ENCODE peak calls at places on chromosome 12, in four cellular contexts. One of them, this sample, is unnamed.
A peak's percentile ranks its signal among the peaks of the same experiment; 100 is the strongest.

GRCh38 chr12:62730649-62731377 is 204.1 kb downstream of the PPM1H start:
- DNase-seq in K562: no peak
- DNase-seq in H1: no peak
- DNase-seq in HepG2: no peak
- DNase-seq in this sample: peak; percentile 49

GRCh38 chr12:61810486-61810885 is 449.7 kb upstream of the USP15 start:
- DNase-seq in K562: no peak
- DNase-seq in H1: no peak
- DNase-seq in HepG2: no peak
- DNase-seq in this sample: no peak

GRCh38 chr12:104609083-104609844 is 152.5 kb downstream of the CHST11 start:
- DNase-seq in K562: no peak
- DNase-seq in H1: no peak
- DNase-seq in HepG2: no peak
- DNase-seq in this sample: no peak

GRCh38 chr12:52618866-52619265 is 507 bp upstream of the KRT73 start:
- DNase-seq in K562: no peak
- DNase-seq in H1: no peak
- DNase-seq in HepG2: no peak
- DNase-seq in this sample: no peak

GRCh38 chr12:15200703-15201102 is 20.5 kb downstream of the RERG start:
- DNase-seq in K562: no peak
- DNase-seq in H1: no peak
- DNase-seq in HepG2: no peak
- DNase-seq in this sample: no peak

GRCh38 chr12:94227066-94227465 is 78.7 kb downstream of the PLXNC1 start:
- DNase-seq in K562: no peak
- DNase-seq in H1: no peak
- DNase-seq in HepG2: no peak
- DNase-seq in this sample: no peak

GRCh38 chr12:9843416-9843815 is 16.1 kb downstream of the KLRF1 start:
- DNase-seq in K562: no peak
- DNase-seq in H1: no peak
- DNase-seq in HepG2: no peak
- DNase-seq in this sample: no peak

GRCh38 chr12:54159140-54159539 is 29.6 kb downstream of the SMUG1 start:
- DNase-seq in K562: peak; percentile 94
- DNase-seq in H1: peak; percentile 61
- DNase-seq in HepG2: peak; percentile 61
- DNase-seq in this sample: no peak

GRCh38 chr12:25825494-25825893 is 133.0 kb upstream of the RASSF8 start:
- DNase-seq in K562: no peak
- DNase-seq in H1: no peak
- DNase-seq in HepG2: no peak
- DNase-seq in this sample: no peak

GRCh38 chr12:104012331-104012730 is 37.7 kb downstream of the GLT8D2 start:
- DNase-seq in K562: no peak
- DNase-seq in H1: no peak
- DNase-seq in HepG2: no peak
- DNase-seq in this sample: peak; percentile 21

GRCh38 chr12:101876861-101877815 is at the start of gene DRAM1:
- DNase-seq in K562: peak; percentile 88
- DNase-seq in H1: peak; percentile 41
- DNase-seq in HepG2: peak; percentile 79
- DNase-seq in this sample: peak; percentile 88

GRCh38 chr12:50641566-50641965 is 122.3 kb upstream of the ATF1 start:
- DNase-seq in K562: peak; percentile 66
- DNase-seq in H1: no peak
- DNase-seq in HepG2: no peak
- DNase-seq in this sample: no peak

GRCh38 chr12:6753772-6754356 is 923 bp upstream of the MLF2 start:
- DNase-seq in K562: no peak
- DNase-seq in H1: no peak
- DNase-seq in HepG2: no peak
- DNase-seq in this sample: no peak

GRCh38 chr12:2751686-2752085 is 43.1 kb upstream of the FKBP4 start:
- DNase-seq in K562: no peak
- DNase-seq in H1: no peak
- DNase-seq in HepG2: no peak
- DNase-seq in this sample: no peak

GRCh38 chr12:92462049-92462448 is 240.7 kb upstream of the PLEKHG7 start:
- DNase-seq in K562: no peak
- DNase-seq in H1: no peak
- DNase-seq in HepG2: peak; percentile 1
- DNase-seq in this sample: no peak

GRCh38 chr12:109295764-109296425 is 13.2 kb downstream of the FOXN4 start:
- DNase-seq in K562: no peak
- DNase-seq in H1: no peak
- DNase-seq in HepG2: no peak
- DNase-seq in this sample: no peak

GRCh38 chr12:96386794-96387193 is 13.4 kb downstream of the CDK17 start:
- DNase-seq in K562: no peak
- DNase-seq in H1: no peak
- DNase-seq in HepG2: no peak
- DNase-seq in this sample: no peak

GRCh38 chr12:58363971-58364370 is 422.6 kb downstream of the ATP23 start:
- DNase-seq in K562: no peak
- DNase-seq in H1: no peak
- DNase-seq in HepG2: no peak
- DNase-seq in this sample: no peak

DNA sequence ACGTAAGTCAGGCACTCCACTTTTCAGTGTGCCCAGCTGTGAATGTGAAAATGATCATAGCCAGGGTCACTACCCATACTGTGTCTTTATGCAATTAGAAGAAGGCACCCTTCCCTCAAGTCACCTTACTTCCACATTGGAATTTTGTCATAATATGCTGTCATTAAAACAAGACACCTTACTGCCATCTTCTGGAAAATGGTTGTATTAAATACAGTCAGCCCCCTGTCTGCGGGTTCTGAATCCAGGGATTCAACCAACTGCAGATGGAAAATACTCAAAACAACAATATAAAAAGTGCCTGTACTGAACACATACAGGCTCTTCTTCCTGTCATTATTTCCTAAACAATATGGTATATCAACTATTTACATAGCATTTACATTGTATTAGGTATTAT is 70.2 kb upstream of the TBX5 start:
- DNase-seq in K562: no peak
- DNase-seq in H1: no peak
- DNase-seq in HepG2: peak; percentile 40
- DNase-seq in this sample: no peak
- TF ChIP-seq JUN in K562: no peak
- TF ChIP-seq JUN in H1: no peak
- TF ChIP-seq JUN in HepG2: no peak
- TF ChIP-seq JUN in this sample: no peak

DNA sequence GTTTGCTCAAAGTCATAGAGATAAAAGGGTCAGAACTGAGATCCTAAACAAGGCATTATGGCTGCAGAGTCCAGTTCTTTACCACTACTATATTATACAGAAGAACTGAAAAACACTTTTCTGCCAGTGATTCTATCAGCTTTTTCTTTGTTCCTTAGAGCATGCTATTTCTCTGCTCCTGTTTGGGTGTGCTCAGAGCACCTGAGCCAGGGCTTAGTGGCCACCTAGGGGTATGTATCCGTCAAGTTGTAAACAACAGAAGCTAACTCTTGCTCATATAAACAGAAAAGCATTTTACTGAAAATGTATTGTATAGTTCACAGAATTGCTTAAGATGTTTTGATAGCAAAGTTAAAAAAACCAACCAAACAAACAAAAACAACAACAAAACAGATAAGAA is 470.8 kb downstream of the SLC16A7 start:
- DNase-seq in K562: no peak
- DNase-seq in H1: no peak
- DNase-seq in HepG2: no peak
- DNase-seq in this sample: no peak
- TF ChIP-seq POLR2AphosphoS5 in K562: no peak
- TF ChIP-seq POLR2AphosphoS5 in H1: no peak
- TF ChIP-seq POLR2AphosphoS5 in HepG2: no peak
- TF ChIP-seq POLR2AphosphoS5 in this sample: no peak

DNA sequence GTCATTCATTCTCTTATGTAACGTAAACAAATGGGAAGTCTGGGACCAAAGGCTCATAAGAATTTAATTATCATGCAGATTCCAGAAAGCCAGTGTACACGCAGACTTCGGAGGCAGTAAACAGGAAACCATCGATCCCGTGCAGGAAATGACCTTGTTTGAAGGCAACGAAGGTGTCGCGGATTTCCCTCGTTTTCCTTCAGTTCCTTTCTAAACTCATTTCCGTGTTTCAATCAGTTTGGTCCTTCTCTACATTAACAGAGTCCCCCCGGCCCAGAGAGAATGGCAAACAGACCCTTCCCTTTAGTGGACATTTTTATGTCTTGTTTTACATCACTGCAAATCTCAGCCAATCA is 6.3 kb upstream of the FOXJ2 start:
- DNase-seq in K562: no peak
- DNase-seq in H1: no peak
- DNase-seq in HepG2: no peak
- DNase-seq in this sample: no peak
- TF ChIP-seq JUN in K562: no peak
- TF ChIP-seq JUN in H1: no peak
- TF ChIP-seq JUN in HepG2: no peak
- TF ChIP-seq JUN in this sample: no peak

GRCh38 chr12:20420557-20420956 is 52.2 kb downstream of the PDE3A start:
- DNase-seq in K562: no peak
- DNase-seq in H1: no peak
- DNase-seq in HepG2: no peak
- DNase-seq in this sample: no peak

GRCh38 chr12:20423557-20423956 is 55.2 kb downstream of the PDE3A start:
- DNase-seq in K562: no peak
- DNase-seq in H1: no peak
- DNase-seq in HepG2: no peak
- DNase-seq in this sample: no peak

GRCh38 chr12:20426191-20426590 is 57.9 kb downstream of the PDE3A start:
- DNase-seq in K562: no peak
- DNase-seq in H1: no peak
- DNase-seq in HepG2: no peak
- DNase-seq in this sample: no peak

GRCh38 chr12:20426956-20427355 is 58.6 kb downstream of the PDE3A start:
- DNase-seq in K562: no peak
- DNase-seq in H1: no peak
- DNase-seq in HepG2: no peak
- DNase-seq in this sample: no peak

DNA sequence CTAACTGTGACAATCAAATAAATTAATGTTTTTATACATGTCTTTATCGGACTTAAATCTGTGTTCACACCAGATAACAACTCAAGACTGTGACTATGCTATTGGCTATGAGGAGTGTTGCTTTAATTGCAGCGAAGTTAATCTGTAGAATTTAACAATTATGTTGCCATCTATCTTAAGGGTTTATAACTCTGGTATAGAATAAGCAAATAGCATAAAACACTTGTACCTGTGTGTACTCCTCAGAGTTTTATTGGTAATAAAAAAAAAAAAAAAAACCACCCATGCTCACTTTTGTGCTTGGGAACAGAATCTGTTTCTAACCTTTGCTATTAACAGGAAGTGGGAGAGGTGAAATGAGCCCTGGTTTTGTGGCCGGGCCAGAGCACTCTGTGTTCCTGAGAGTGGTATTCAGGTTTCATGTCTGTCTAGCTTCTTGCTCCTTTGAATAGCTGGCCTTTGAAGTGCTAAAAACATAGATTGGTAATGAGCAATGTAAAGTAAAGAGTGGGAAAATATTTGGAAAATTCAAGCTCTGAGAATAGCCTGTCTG is 53.1 kb downstream of the PDE3A start:
- DNase-seq in K562: no peak
- DNase-seq in H1: no peak
- DNase-seq in HepG2: no peak
- DNase-seq in this sample: no peak
- TF ChIP-seq POLR2AphosphoS5 in K562: no peak
- TF ChIP-seq POLR2AphosphoS5 in H1: no peak
- TF ChIP-seq POLR2AphosphoS5 in HepG2: no peak
- TF ChIP-seq POLR2AphosphoS5 in this sample: no peak

GRCh38 chr12:24649209-24649608 is 299.7 kb downstream of the BCAT1 start:
- DNase-seq in K562: no peak
- DNase-seq in H1: no peak
- DNase-seq in HepG2: no peak
- DNase-seq in this sample: no peak
- TF ChIP-seq JUN in K562: no peak
- TF ChIP-seq JUN in H1: no peak
- TF ChIP-seq JUN in HepG2: no peak
- TF ChIP-seq JUN in this sample: no peak

This sample was measured in endothelial cell of umbilical vein.